ENCODE peak calls at places on chromosomes 4 and X, in eight cellular contexts. C is heart right ventricle; S is right atrium auricular region; Z is PC-9; R is kidney tubule cell; I is CD8-positive, alpha-beta memory T cell; A is KG1; E is islet precursor cell. H is an unnamed sample.

GRCh38 chrX:43655151-43655676 is 885 bp upstream of the MAOA start:
- DNase-seq in C (peak), S (peak), Z (no peak), R (peak), I (peak), A (no peak), E (peak), H (peak)

GRCh38 chr4:157204634-157205244 is 15.8 kb upstream of the GRIA2 start:
- DNase-seq in C (no peak), S (no peak), Z (no peak), R (peak), I (no peak), A (no peak), E (peak), H (no peak)

GRCh38 chrX:43655961-43656494 is at the start of gene MAOA:
- DNase-seq in C (peak), S (peak), Z (no peak), R (peak), I (peak), A (no peak), E (peak), H (no peak)

GRCh38 chr4:52925531-52925968 is 63.4 kb downstream of the RASL11B start:
- DNase-seq in C (no peak), S (no peak), Z (no peak), R (no peak), I (no peak), A (no peak), E (no peak), H (no peak)

GRCh38 chrX:134736351-134736750 is 78.1 kb upstream of the PLAC1 start:
- DNase-seq in C (no peak), S (no peak), Z (no peak), R (no peak), I (no peak), A (no peak), E (no peak), H (no peak)

GRCh38 chr4:3708103-3708510 is 58.1 kb upstream of the ADRA2C start:
- DNase-seq in C (peak), S (no peak), Z (no peak), R (no peak), I (no peak), A (no peak), E (no peak), H (no peak)

GRCh38 chrX:153644356-153645125 is 2.5 kb upstream of the DUSP9 start:
- DNase-seq in C (no peak), S (no peak), Z (no peak), R (no peak), I (no peak), A (no peak), E (peak), H (no peak)

GRCh38 chr4:1667273-1667672 is 16.8 kb downstream of the FAM53A start:
- DNase-seq in C (no peak), S (no peak), Z (no peak), R (no peak), I (no peak), A (no peak), E (no peak), H (no peak)

GRCh38 chr4:143344774-143345173 is 8.1 kb downstream of the GAB1 start:
- DNase-seq in C (no peak), S (no peak), Z (no peak), R (no peak), I (no peak), A (no peak), E (no peak), H (no peak)

GRCh38 chr4:118279920-118280432 is 72.8 kb downstream of the PRSS12 start:
- DNase-seq in C (no peak), S (no peak), Z (no peak), R (peak), I (no peak), A (no peak), E (no peak), H (no peak)

GRCh38 chr4:91826186-91826585 is 477.6 kb upstream of the GRID2 start:
- DNase-seq in C (no peak), S (no peak), Z (peak), R (peak), I (no peak), A (no peak), E (peak), H (peak)

GRCh38 chr4:168386002-168386401 is 67.5 kb upstream of the DDX60 start:
- DNase-seq in C (no peak), S (no peak), Z (no peak), R (peak), I (no peak), A (no peak), E (no peak), H (no peak)

GRCh38 chr4:139670765-139671164 is 5.1 kb downstream of the MGST2 start:
- DNase-seq in C (no peak), S (no peak), Z (no peak), R (no peak), I (no peak), A (no peak), E (no peak), H (no peak)